ENCODE peak calls at places on chromosomes 4 and X, in seven cellular contexts. T is H1, I is GM12878, F is HCT116, S is K562, J is HepG2, Q is SK-N-SH. W is an unnamed sample.

GRCh38 chrX:4550018-4550417 is 836.6 kb upstream of the PRKX start:
- DNase-seq in T (no peak), I (no peak), S (no peak), J (no peak), Q (peak), F (no peak), W (no peak)

GRCh38 chr4:3314706-3315260 is 22.0 kb downstream of the RGS12 start:
- DNase-seq in Q (no peak), S (no peak), I (no peak), F (no peak), J (no peak), T (no peak), W (no peak)

GRCh38 chrX:37350034-37350365 is 836 bp downstream of the PRRG1 start:
- DNase-seq in S (no peak), T (no peak), I (no peak), J (peak), Q (peak), F (no peak), W (peak)

GRCh38 chr4:140252144-140252741 is 98.3 kb upstream of the MAML3 start:
- DNase-seq in I (no peak), F (no peak), T (peak), J (no peak), Q (peak), S (no peak), W (no peak)

GRCh38 chrX:16839852-16840460 is 30.2 kb downstream of the RBBP7 start:
- DNase-seq in I (no peak), T (no peak), F (no peak), J (no peak), Q (no peak), S (no peak), W (no peak)

GRCh38 chr4:43754566-43754965 is 694.0 kb downstream of the KCTD8 start:
- DNase-seq in I (no peak), J (no peak), S (no peak), F (no peak), T (no peak), Q (no peak), W (no peak)

GRCh38 chr4:84530871-84531270 is 31.8 kb upstream of the NKX6-1 start:
- DNase-seq in I (no peak), J (no peak), S (no peak), Q (no peak), T (no peak), F (no peak), W (peak)

GRCh38 chrX:49101629-49101984 is 21.9 kb upstream of the WDR45 start:
- DNase-seq in F (no peak), I (no peak), T (no peak), J (no peak), Q (no peak), S (peak), W (no peak)

GRCh38 chrX:133542476-133542875 is 127.2 kb upstream of the GPC4 start:
- DNase-seq in T (no peak), S (no peak), J (no peak), Q (no peak), I (no peak), F (no peak), W (no peak)

GRCh38 chr4:85825937-85826678 is 351.2 kb downstream of the ARHGAP24 start:
- DNase-seq in J (peak), S (no peak), T (peak), Q (peak), I (no peak), F (no peak), W (peak)

GRCh38 chrX:16838202-16839066 is 31.7 kb downstream of the RBBP7 start:
- DNase-seq in T (no peak), J (no peak), F (no peak), I (no peak), S (no peak), Q (no peak), W (no peak)

GRCh38 chrX:71911023-71911730 is 532 bp downstream of the NHSL2 start:
- DNase-seq in Q (peak), S (no peak), I (no peak), T (peak), J (no peak), F (no peak), W (peak)

GRCh38 chr4:170599894-170600293 is 510.1 kb upstream of the AADAT start:
- DNase-seq in F (no peak), S (no peak), Q (no peak), T (no peak), J (no peak), I (no peak), W (no peak)

GRCh38 chr4:171582961-171583581 is 230.1 kb upstream of the GALNTL6 start:
- DNase-seq in Q (no peak), F (no peak), T (no peak), I (no peak), J (no peak), S (no peak), W (no peak)

GRCh38 chr4:6530301-6530700 is 44.7 kb upstream of the MAN2B2 start:
- DNase-seq in I (no peak), S (no peak), T (no peak), F (no peak), J (no peak), Q (no peak), W (no peak)

GRCh38 chr4:185941476-185941875 is 127.5 kb upstream of the TLR3 start:
- DNase-seq in F (no peak), S (no peak), T (no peak), J (no peak), Q (no peak), I (no peak), W (no peak)

GRCh38 chrX:13449441-13449840 is 120.0 kb upstream of the EGFL6 start:
- DNase-seq in T (no peak), F (no peak), Q (no peak), S (no peak), I (no peak), J (no peak), W (no peak)

GRCh38 chrX:25968920-25969319 is 169.2 kb upstream of the MAGEB18 start:
- DNase-seq in I (no peak), F (no peak), Q (peak), T (peak), S (peak), J (peak), W (no peak)

GRCh38 chrX:42944381-42944998 is 166.5 kb upstream of the PPP1R2C start:
- DNase-seq in I (no peak), Q (no peak), J (no peak), S (no peak), F (no peak), T (no peak), W (no peak)

GRCh38 chr4:14168919-14169318 is 541.4 kb upstream of the BOD1L1 start:
- DNase-seq in T (no peak), Q (peak), F (no peak), I (peak), J (no peak), S (no peak), W (no peak)

GRCh38 chr4:108350332-108350731 is 181.6 kb upstream of the LEF1 start:
- DNase-seq in Q (peak), I (no peak), J (no peak), S (no peak), T (no peak), F (no peak), W (no peak)

GRCh38 chrX:5458300-5458699 is 770.4 kb downstream of the NLGN4X start:
- DNase-seq in I (no peak), J (no peak), T (no peak), Q (peak), F (no peak), S (no peak), W (peak)

GRCh38 chr4:141391771-141392170 is 171.1 kb downstream of the ZNF330 start:
- DNase-seq in Q (no peak), J (no peak), T (no peak), S (no peak), I (no peak), F (no peak), W (no peak)

GRCh38 chrX:75156537-75156945 is 458 bp upstream of the ABCB7 start:
- DNase-seq in I (no peak), F (no peak), T (no peak), S (peak), J (no peak), Q (peak), W (no peak)

GRCh38 chr4:39348371-39349265 is 17.5 kb downstream of the RFC1 start:
- DNase-seq in F (no peak), Q (no peak), S (peak), I (no peak), J (peak), T (no peak), W (no peak)

GRCh38 chrX:40947276-40947675 is 138.0 kb upstream of the USP9X start:
- DNase-seq in I (no peak), F (no peak), T (no peak), Q (no peak), S (peak), J (no peak), W (no peak)

GRCh38 chr4:8114456-8115202 is 44.0 kb downstream of the ABLIM2 start:
- DNase-seq in Q (no peak), F (no peak), S (no peak), J (no peak), I (no peak), T (no peak), W (no peak)

GRCh38 chr4:8110071-8110986 is 48.3 kb downstream of the ABLIM2 start:
- DNase-seq in Q (no peak), T (peak), S (peak), J (peak), F (no peak), I (no peak), W (no peak)

GRCh38 chr4:8112036-8112576 is 46.5 kb downstream of the ABLIM2 start:
- DNase-seq in T (no peak), F (no peak), S (no peak), I (no peak), Q (no peak), J (no peak), W (no peak)

GRCh38 chr4:8113611-8114343 is 44.8 kb downstream of the ABLIM2 start:
- DNase-seq in S (no peak), J (no peak), T (no peak), I (no peak), Q (no peak), F (no peak), W (no peak)

DNA sequence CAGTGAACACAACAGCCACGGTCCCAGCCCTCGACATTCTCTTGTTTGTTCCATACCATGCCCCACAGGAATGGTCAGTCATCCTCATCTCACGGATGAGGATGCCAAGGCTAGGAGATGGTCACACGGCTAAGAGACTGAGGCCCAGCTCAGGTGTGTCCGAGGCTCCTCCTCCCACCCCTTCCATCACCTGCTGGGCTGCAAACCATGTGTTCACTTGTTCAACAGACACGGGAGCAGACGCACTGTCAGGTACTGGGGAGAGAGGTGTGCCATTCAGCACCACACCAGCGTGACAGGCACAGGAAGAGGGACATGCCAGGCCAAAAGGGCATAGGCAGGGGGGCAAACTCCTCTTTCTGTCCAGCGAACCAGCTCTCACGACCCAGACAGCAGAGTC is 45.9 kb downstream of the ABLIM2 start:
- DNase-seq in I (no peak), Q (no peak), S (no peak), F (no peak), J (no peak), T (no peak), W (no peak)
- TF ChIP-seq JUND in I (no peak), Q (no peak), S (no peak), F (no peak), J (no peak), T (no peak), W (no peak)

DNA sequence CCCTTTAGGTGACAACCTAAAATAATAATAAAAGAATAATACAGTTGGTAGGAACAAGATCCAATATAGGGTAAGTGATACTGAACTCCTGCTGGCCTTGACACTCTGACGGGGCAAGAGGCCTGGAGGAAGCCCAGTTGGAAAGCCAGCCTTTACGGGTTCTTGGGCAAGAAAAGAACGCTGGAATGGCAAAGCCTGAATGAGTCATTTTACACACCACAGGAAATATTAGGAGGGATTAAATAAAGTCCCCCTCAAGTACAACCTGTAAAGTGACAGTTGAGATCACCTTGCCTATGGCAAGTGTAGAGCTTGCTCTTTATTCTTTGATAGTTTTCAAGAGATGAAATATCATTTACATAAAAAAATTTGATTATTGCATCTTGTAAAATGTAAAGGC is 244.5 kb upstream of the TLL1 start:
- DNase-seq in T (no peak), F (no peak), I (no peak), J (no peak), S (no peak), Q (no peak), W (no peak)
- TF ChIP-seq JUND in T (no peak), F (no peak), I (no peak), J (no peak), S (no peak), Q (no peak), W (no peak)

GRCh38 chrX:113400193-113400704 is 559.6 kb upstream of the AMOT start:
- DNase-seq in Q (no peak), F (peak), J (peak), I (no peak), S (no peak), T (no peak), W (no peak)
- TF ChIP-seq JUND in Q (no peak), F (no peak), J (no peak), I (no peak), S (no peak), T (peak), W (no peak)

DNA sequence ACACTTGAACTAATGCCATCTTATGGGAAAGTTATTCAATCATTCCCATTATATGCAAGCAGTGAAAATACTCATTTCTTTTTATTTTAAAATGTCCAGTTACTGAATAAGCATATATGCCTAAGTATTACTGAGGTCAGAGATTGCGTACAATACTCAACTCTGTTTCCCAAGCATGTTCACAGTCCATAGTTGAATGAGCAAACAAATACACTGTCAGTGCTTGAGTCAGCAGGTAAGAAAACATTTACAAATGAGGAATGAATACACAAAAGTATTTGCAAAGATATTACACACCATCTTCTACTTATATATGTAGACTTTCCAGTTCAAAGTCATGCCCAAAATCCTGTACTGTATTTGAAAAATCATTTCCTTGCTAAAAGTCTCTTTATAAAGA is 74.1 kb downstream of the TSPAN5 start:
- DNase-seq in Q (no peak), S (no peak), F (no peak), I (no peak), T (no peak), J (peak), W (no peak)
- TF ChIP-seq JUND in Q (no peak), S (no peak), F (no peak), I (no peak), T (no peak), J (peak), W (no peak)

GRCh38 chr4:1348014-1348513 is 1.1 kb downstream of the UVSSA start:
- DNase-seq in J (no peak), T (no peak), I (no peak), F (no peak), Q (no peak), S (peak), W (no peak)

GRCh38 chr4:1346781-1347409 is at the start of gene UVSSA:
- DNase-seq in I (peak), T (peak), J (peak), Q (peak), S (peak), F (peak), W (peak)

GRCh38 chr4:1345905-1346780 is 865 bp upstream of the UVSSA start:
- DNase-seq in S (peak), J (peak), F (no peak), I (no peak), T (peak), Q (peak), W (peak)

GRCh38 chr4:1348746-1349145 is 1.7 kb downstream of the UVSSA start:
- DNase-seq in S (no peak), J (no peak), I (no peak), T (no peak), F (no peak), Q (no peak), W (no peak)

DNA sequence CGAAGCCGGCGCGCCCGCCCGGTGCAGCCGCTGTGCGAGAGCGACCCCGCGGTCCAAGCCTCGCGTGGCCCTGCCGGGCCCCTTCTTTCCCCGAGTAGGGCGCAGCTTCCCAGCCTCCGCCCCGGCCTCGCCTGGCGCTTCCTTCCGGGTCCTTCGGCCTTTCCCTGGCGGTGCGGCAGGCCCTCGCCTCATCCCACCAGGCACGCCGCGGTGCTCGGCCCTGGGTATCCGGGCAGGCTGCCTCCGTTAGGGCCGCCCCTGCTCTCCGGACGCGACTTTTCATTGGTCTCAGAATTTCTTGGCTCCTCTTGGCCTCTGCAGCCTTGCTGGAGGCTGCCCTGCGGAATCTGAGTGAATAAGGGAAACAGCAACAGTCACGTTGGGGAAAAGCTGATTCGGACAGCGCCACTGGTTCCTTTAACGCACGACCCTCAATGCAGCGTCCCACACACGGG is 429 bp downstream of the UVSSA start:
- DNase-seq in I (no peak), F (no peak), J (peak), T (peak), S (no peak), Q (peak), W (peak)
- TF ChIP-seq JUND in I (no peak), F (no peak), J (no peak), T (no peak), S (no peak), Q (no peak), W (no peak)

GRCh38 chr4:105474110-105474518 is 252 bp upstream of the PPA2 start:
- DNase-seq in Q (no peak), S (no peak), J (no peak), T (no peak), I (no peak), F (no peak), W (peak)
- TF ChIP-seq JUND in Q (no peak), S (no peak), J (no peak), T (peak), I (no peak), F (no peak), W (no peak)

GRCh38 chr4:4430492-4431195 is 43.7 kb downstream of the NSG1 start:
- DNase-seq in F (peak), T (peak), Q (peak), J (peak), I (no peak), S (peak), W (peak)
- TF ChIP-seq JUND in F (no peak), T (no peak), Q (no peak), J (no peak), I (no peak), S (no peak), W (no peak)

GRCh38 chrX:20361890-20362262 is 95.2 kb upstream of the RPS6KA3 start:
- DNase-seq in J (peak), F (no peak), S (no peak), I (no peak), T (no peak), Q (no peak), W (peak)

GRCh38 chrX:20363003-20363674 is 96.4 kb upstream of the RPS6KA3 start:
- DNase-seq in S (no peak), J (no peak), I (no peak), F (no peak), T (no peak), Q (no peak), W (no peak)

GRCh38 chrX:20364238-20364637 is 97.5 kb upstream of the RPS6KA3 start:
- DNase-seq in S (no peak), T (no peak), I (no peak), J (no peak), Q (no peak), F (no peak), W (no peak)

GRCh38 chrX:20362268-20363002 is 95.7 kb upstream of the RPS6KA3 start:
- DNase-seq in S (no peak), J (peak), F (no peak), T (no peak), I (no peak), Q (no peak), W (no peak)

DNA sequence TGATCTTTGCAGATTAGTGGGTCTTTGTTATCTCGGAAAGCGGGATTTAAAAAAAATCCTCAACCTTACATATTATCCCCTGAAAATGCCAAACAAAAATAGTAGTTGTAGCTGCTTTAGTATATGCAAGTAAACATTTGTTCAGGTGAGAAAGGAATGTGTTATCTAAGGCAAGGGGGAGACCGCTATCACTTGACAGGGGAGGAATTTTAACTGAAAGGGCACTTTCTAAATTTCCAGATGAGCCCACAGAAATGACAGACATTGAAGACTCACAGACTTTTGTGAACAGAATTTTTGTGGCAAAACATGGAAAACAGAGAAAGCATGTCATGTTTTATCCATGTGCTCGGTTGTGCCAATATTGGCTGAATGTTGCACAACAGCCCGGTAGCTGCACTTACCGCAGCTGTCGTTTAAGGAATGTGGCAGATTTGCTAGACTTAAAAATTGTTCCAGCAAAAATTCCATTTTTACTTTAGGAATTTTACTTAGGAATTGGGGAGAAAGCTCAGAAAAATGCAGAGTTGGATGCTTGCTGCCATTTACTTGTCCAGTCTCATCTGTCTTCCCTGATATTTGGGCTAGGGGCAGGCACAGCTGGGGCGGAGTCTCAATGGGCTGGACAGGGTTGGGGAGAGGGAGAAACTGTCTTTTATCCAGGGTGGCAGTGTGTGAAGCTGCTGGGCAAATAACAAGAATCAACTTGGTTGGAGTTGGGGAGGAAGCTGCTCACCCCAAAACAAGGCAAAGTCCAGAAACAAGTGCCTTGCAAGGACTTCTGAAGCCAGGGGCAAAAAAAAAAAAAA is 94.6 kb upstream of the RPS6KA3 start:
- DNase-seq in I (no peak), J (peak), S (no peak), T (no peak), Q (no peak), F (no peak), W (no peak)
- TF ChIP-seq JUND in I (no peak), J (no peak), S (no peak), T (no peak), Q (no peak), F (no peak), W (no peak)

GRCh38 chrX:7254144-7254543 is 106.2 kb upstream of the PUDP start:
- DNase-seq in Q (no peak), I (no peak), S (no peak), J (no peak), F (no peak), T (no peak), W (no peak)

GRCh38 chrX:7253565-7253964 is 105.6 kb upstream of the PUDP start:
- DNase-seq in Q (no peak), S (no peak), T (no peak), I (no peak), J (no peak), F (no peak), W (no peak)

GRCh38 chrX:7252013-7252610 is 104.2 kb upstream of the PUDP start:
- DNase-seq in I (no peak), T (no peak), S (no peak), J (no peak), Q (no peak), F (no peak), W (peak)
- TF ChIP-seq JUND in I (no peak), T (no peak), S (no peak), J (no peak), Q (no peak), F (no peak), W (no peak)